ENCODE peak calls at places on chromosomes 16 and 17, in four cellular contexts. Z is AG04450, Y is cardiac muscle cell, R is body of pancreas. A is an unnamed sample.
A peak's percentile ranks its signal among the peaks of the same experiment; 100 is the strongest.

GRCh38 chr16:23227529-23227928 is 45.0 kb downstream of the SCNN1G start:
- DNase-seq in Z (no peak), Y (no peak), R (no peak), A (no peak)

GRCh38 chr17:31494259-31495048 is 103.0 kb downstream of the RAB11FIP4 start:
- DNase-seq in Z (no peak), Y (no peak), R (peak; percentile 58), A (no peak)

GRCh38 chr16:62022688-62023087 is 13.6 kb downstream of the CDH8 start:
- DNase-seq in Z (no peak), Y (no peak), R (no peak), A (no peak)

GRCh38 chr16:88464447-88465318 is 11.6 kb downstream of the ZFPM1 start:
- DNase-seq in Z (no peak), Y (peak; percentile 94), R (no peak), A (no peak)

GRCh38 chr16:22770866-22771265 is 43.1 kb upstream of the HS3ST2 start:
- DNase-seq in Z (no peak), Y (no peak), R (no peak), A (no peak)

GRCh38 chr17:52762147-52762793 is 603.8 kb upstream of the CA10 start:
- DNase-seq in Z (no peak), Y (no peak), R (no peak), A (no peak)

GRCh38 chr17:12896386-12896785 is 107.1 kb downstream of the ARHGAP44 start:
- DNase-seq in Z (no peak), Y (no peak), R (no peak), A (no peak)

GRCh38 chr16:88926374-88926990 is 50.5 kb downstream of the CBFA2T3 start:
- DNase-seq in Z (no peak), Y (no peak), R (no peak), A (no peak)

GRCh38 chr16:66473654-66474519 is 46.8 kb downstream of the BEAN1 start:
- DNase-seq in Z (no peak), Y (no peak), R (no peak), A (no peak)

GRCh38 chr16:82881517-82881916 is 254.7 kb downstream of the CDH13 start:
- DNase-seq in Z (no peak), Y (no peak), R (no peak), A (no peak)

GRCh38 chr17:78290671-78291070 is 59.2 kb downstream of the TMEM235 start:
- DNase-seq in Z (no peak), Y (no peak), R (no peak), A (no peak)

GRCh38 chr17:65228734-65229390 is 91.7 kb downstream of the RGS9 start:
- DNase-seq in Z (no peak), Y (peak; percentile 93), R (peak; percentile 21), A (no peak)

GRCh38 chr16:88502371-88502770 is 49.3 kb downstream of the ZFPM1 start:
- DNase-seq in Z (no peak), Y (no peak), R (no peak), A (no peak)

GRCh38 chr17:63173450-63173849 is 207.4 kb downstream of the TANC2 start:
- DNase-seq in Z (no peak), Y (no peak), R (peak; percentile 16), A (no peak)

GRCh38 chr17:44829558-44830358 is at the start of gene GJC1:
- DNase-seq in Z (no peak), Y (peak; percentile 41), R (no peak), A (no peak)

GRCh38 chr17:47172698-47173565 is 16.2 kb downstream of the CDC27 start:
- DNase-seq in Z (no peak), Y (peak; percentile 27), R (no peak), A (no peak)

GRCh38 chr16:59909262-59909661 is 1175.1 kb upstream of the GOT2 start:
- DNase-seq in Z (no peak), Y (no peak), R (no peak), A (no peak)

GRCh38 chr17:17751996-17752821 is 71.0 kb downstream of the RAI1 start:
- DNase-seq in Z (peak; percentile 75), Y (peak; percentile 97), R (peak; percentile 97), A (peak; percentile 75)

GRCh38 chr17:44345497-44346026 is 460 bp downstream of the GRN start:
- DNase-seq in Z (no peak), Y (peak; percentile 55), R (peak; percentile 62), A (no peak)

GRCh38 chr17:60695960-60696359 is 18.3 kb downstream of the BCAS3 start:
- DNase-seq in Z (no peak), Y (no peak), R (no peak), A (no peak)

GRCh38 chr16:66342294-66342900 is 24.1 kb upstream of the CDH5 start:
- DNase-seq in Z (no peak), Y (peak; percentile 38), R (no peak), A (no peak)

GRCh38 chr17:62033317-62033716 is 31.8 kb downstream of the MED13 start:
- DNase-seq in Z (no peak), Y (no peak), R (no peak), A (peak; percentile 7)

GRCh38 chr16:27374794-27375499 is 27.0 kb upstream of the IL21R start:
- DNase-seq in Z (peak; percentile 55), Y (peak; percentile 83), R (peak; percentile 52), A (peak; percentile 20)

GRCh38 chr17:12987120-12987519 is 30.7 kb downstream of the ELAC2 start:
- DNase-seq in Z (no peak), Y (no peak), R (no peak), A (no peak)

GRCh38 chr17:72119963-72120877 is 600 bp upstream of the SOX9 start:
- DNase-seq in Z (peak; percentile 72), Y (peak; percentile 84), R (peak; percentile 62), A (no peak)

GRCh38 chr17:30236807-30237206 is 1.3 kb upstream of the SLC6A4 start:
- DNase-seq in Z (no peak), Y (peak; percentile 49), R (peak; percentile 63), A (no peak)

GRCh38 chr16:21277927-21278706 is at the start of gene CRYM:
- DNase-seq in Z (no peak), Y (peak; percentile 39), R (peak; percentile 56), A (no peak)

GRCh38 chr16:13999895-14000425 is 71.2 kb upstream of the MRTFB start:
- DNase-seq in Z (no peak), Y (no peak), R (no peak), A (no peak)

GRCh38 chr16:31183432-31184428 is 3.8 kb downstream of the FUS start:
- DNase-seq in Z (no peak), Y (no peak), R (no peak), A (no peak)
- H3K4me3 ChIP-seq in Z (peak overlapping the region; percentile 29), Y (no peak overlapping the region), R (no peak overlapping the region), A (no peak overlapping the region)

GRCh38 chr17:28711723-28712036 is at the start of gene PROCA1:
- DNase-seq in Z (no peak), Y (no peak), R (no peak), A (no peak)

GRCh38 chr17:28710948-28711722 is 553 bp downstream of the PROCA1 start:
- DNase-seq in Z (peak; percentile 68), Y (peak; percentile 95), R (peak; percentile 84), A (no peak)

GRCh38 chr17:28714281-28714680 is 2.6 kb upstream of the PROCA1 start:
- DNase-seq in Z (no peak), Y (no peak), R (no peak), A (no peak)

GRCh38 chr17:28712037-28712704 is 483 bp upstream of the PROCA1 start:
- DNase-seq in Z (no peak), Y (peak; percentile 51), R (peak; percentile 39), A (no peak)

DNA sequence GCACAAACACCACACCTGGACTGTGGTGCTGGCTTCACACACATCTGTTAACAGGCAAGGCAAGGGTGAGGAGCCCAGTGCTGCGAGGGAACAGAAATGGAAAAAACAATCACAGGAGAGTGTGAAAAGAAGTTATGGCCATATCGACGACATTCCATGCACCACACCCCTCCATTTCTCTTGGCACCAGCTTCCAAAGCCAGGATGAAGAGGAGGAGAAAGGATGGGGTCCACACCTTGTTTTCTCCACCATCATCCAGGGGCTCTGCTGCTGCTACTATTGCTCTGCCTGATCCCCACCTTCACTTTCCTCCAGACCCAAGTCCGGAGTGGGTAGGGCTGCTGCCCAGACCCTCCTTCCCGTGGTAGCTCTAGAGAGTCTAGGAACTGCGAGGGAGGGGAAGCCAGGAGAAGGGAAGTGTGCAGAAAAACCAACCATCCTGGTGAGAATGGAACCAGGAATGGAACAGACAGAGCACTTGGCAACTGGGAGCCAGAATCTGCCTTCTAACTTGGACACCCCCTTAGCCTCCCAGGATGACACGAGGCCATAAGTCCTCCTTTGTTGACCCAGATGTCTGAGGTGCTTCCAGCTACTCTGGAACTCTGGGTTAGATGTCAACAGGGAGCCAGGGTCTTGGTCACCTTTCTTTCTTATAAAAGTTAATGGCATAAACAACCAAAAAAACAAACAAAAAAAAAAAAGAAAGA is 1.2 kb upstream of the PROCA1 start:
- DNase-seq in Z (no peak), Y (no peak), R (no peak), A (no peak)
- H3K4me3 ChIP-seq in Z (no peak overlapping the region), Y (no peak overlapping the region), R (no peak overlapping the region), A (no peak overlapping the region)

GRCh38 chr17:3917391-3917931 is 1.2 kb upstream of the P2RX1 start:
- DNase-seq in Z (no peak), Y (peak; percentile 65), R (peak; percentile 28), A (no peak)

GRCh38 chr17:3915642-3916012 is 638 bp downstream of the P2RX1 start:
- DNase-seq in Z (no peak), Y (no peak), R (no peak), A (no peak)

GRCh38 chr17:3914319-3914685 is 2.0 kb downstream of the P2RX1 start:
- DNase-seq in Z (no peak), Y (no peak), R (no peak), A (no peak)

GRCh38 chr17:3916825-3917224 is 560 bp upstream of the P2RX1 start:
- DNase-seq in Z (no peak), Y (no peak), R (no peak), A (no peak)

DNA sequence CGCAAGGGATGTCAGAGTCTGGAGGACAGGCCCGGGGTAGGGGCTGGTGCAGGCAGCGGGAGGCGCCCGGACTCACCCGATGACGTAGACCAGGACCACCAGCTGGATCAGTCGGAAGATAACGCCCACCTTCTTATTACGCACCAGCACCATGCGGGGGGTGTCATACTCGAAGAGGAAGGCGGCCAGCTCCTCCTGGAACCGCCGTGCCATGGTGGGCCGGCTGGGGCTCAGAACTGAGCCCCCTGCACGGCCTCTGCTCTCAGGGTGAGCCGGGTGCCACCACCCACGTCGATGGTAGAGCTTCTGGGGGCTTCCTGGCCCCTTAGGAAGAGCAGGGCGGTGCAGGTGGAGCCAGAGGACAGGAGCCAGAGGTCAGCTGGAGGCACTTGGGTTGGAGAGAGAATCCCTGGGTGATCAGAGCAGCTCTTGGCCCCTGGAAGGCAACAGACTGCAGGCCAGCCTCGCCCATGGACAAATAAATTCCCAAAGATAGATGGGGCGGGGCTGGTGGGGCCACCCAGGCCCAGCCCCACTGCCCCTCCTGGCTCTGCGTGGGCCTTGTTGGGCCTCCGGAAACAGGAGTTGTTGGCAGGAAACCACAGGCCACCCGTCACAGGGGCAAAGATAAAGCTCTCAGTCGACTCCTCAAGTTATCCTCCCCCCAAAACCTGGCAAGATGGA is at the start of gene P2RX1:
- DNase-seq in Z (no peak), Y (peak; percentile 84), R (peak; percentile 42), A (no peak)
- H3K4me3 ChIP-seq in Z (no peak within 1 kb of the TSS), Y (no peak within 1 kb of the TSS), R (no peak within 1 kb of the TSS), A (no peak within 1 kb of the TSS)

GRCh38 chr17:19660219-19660870 is 11.8 kb downstream of the ALDH3A2 start:
- DNase-seq in Z (no peak), Y (no peak), R (no peak), A (no peak)
- H3K4me3 ChIP-seq in Z (no peak overlapping the region), Y (no peak overlapping the region), R (no peak overlapping the region), A (no peak overlapping the region)